ENCODE peak calls at places on chromosome 19, in five cellular contexts. A, Q, N, B and R are unnamed samples.

GRCh38 chr19:56252699-56253422 is 19.7 kb upstream of the EDDM13 start:
- DNase-seq in Q (peak; percentile 79), N (peak; percentile 86), A (peak; percentile 91), B (peak; percentile 25), R (peak; percentile 90)

GRCh38 chr19:38655148-38655824 is 7.8 kb downstream of the ACTN4 start:
- DNase-seq in A (no peak), B (no peak), Q (no peak), N (no peak), R (no peak)

GRCh38 chr19:46648070-46648960 is 12.3 kb upstream of the GNG8 start:
- DNase-seq in B (no peak), A (no peak), Q (no peak), N (no peak), R (no peak)

GRCh38 chr19:38875656-38876345 is 2.3 kb downstream of the RINL start:
- DNase-seq in B (no peak), A (no peak), N (no peak), Q (no peak), R (no peak)

GRCh38 chr19:53864308-53864836 is 3.3 kb upstream of the MYADM start:
- DNase-seq in B (no peak), A (no peak), N (peak; percentile 62), Q (no peak), R (no peak)

GRCh38 chr19:33241530-33242101 is 16.0 kb upstream of the SLC7A10 start:
- DNase-seq in Q (peak; percentile 80), B (no peak), A (no peak), N (peak; percentile 49), R (no peak)

GRCh38 chr19:4524808-4525562 is 6.7 kb upstream of the PLIN4 start:
- DNase-seq in Q (peak; percentile 72), B (peak; percentile 28), A (peak; percentile 71), N (peak; percentile 66), R (peak; percentile 82)

GRCh38 chr19:19417618-19418270 is 12.3 kb downstream of the GATAD2A start:
- DNase-seq in B (no peak), Q (no peak), N (no peak), A (peak; percentile 74), R (no peak)

GRCh38 chr19:8484331-8484894 is 18.0 kb downstream of the PRAM1 start:
- DNase-seq in B (peak; percentile 40), A (peak; percentile 75), Q (peak; percentile 39), N (no peak), R (no peak)

GRCh38 chr19:38099966-38100365 is 124.1 kb downstream of the DPF1 start:
- DNase-seq in B (no peak), A (no peak), N (no peak), Q (no peak), R (no peak)

GRCh38 chr19:16036397-16036925 is 39.8 kb upstream of the TPM4 start:
- DNase-seq in Q (no peak), A (no peak), B (no peak), N (no peak), R (no peak)

GRCh38 chr19:45766919-45767346 is 2.1 kb downstream of the SIX5 start:
- DNase-seq in N (no peak), B (no peak), Q (no peak), A (peak; percentile 74), R (no peak)

GRCh38 chr19:8158411-8159074 is 9.2 kb upstream of the FBN3 start:
- DNase-seq in N (peak; percentile 75), A (peak; percentile 70), B (no peak), Q (no peak), R (peak; percentile 71)

GRCh38 chr19:53903055-53903680 is 5.9 kb upstream of the CACNG7 start:
- DNase-seq in Q (no peak), B (no peak), N (peak; percentile 45), A (no peak), R (peak; percentile 65)

GRCh38 chr19:49453757-49454248 is 778 bp downstream of the ALDH16A1 start:
- DNase-seq in N (no peak), A (no peak), B (no peak), Q (no peak), R (no peak)

GRCh38 chr19:31260171-31260933 is 88.9 kb downstream of the TSHZ3 start:
- DNase-seq in B (no peak), N (no peak), Q (no peak), A (peak; percentile 30), R (no peak)

GRCh38 chr19:40827386-40828247 is 22.6 kb downstream of the CYP2A6 start:
- DNase-seq in Q (no peak), N (no peak), B (no peak), A (peak; percentile 44), R (no peak)

GRCh38 chr19:38964738-38965137 is 10.8 kb downstream of the FBXO17 start:
- DNase-seq in A (no peak), B (no peak), N (no peak), Q (no peak), R (no peak)

GRCh38 chr19:55635856-55636440 is 4.9 kb upstream of the ZNF580 start:
- DNase-seq in B (no peak), Q (no peak), A (no peak), N (no peak), R (no peak)

GRCh38 chr19:8552810-8553209 is 24.4 kb downstream of the MYO1F start:
- DNase-seq in B (no peak), A (no peak), N (no peak), Q (no peak), R (peak; percentile 44)

GRCh38 chr19:40683437-40683836 is 7.0 kb downstream of the NUMBL start:
- DNase-seq in B (no peak), N (no peak), A (no peak), Q (no peak), R (no peak)

GRCh38 chr19:46386151-46386550 is 27.2 kb downstream of the CCDC8 start:
- DNase-seq in N (no peak), B (no peak), A (no peak), Q (no peak), R (no peak)

GRCh38 chr19:38949580-38950367 is 19.0 kb downstream of the MRPS12 start:
- DNase-seq in B (peak; percentile 57), Q (peak; percentile 82), A (peak; percentile 94), N (peak; percentile 93), R (no peak)

GRCh38 chr19:37997911-37998344 is 90.9 kb downstream of the SIPA1L3 start:
- DNase-seq in Q (no peak), A (no peak), B (no peak), N (peak; percentile 29), R (peak; percentile 61)

GRCh38 chr19:9645466-9645865 is 24.4 kb upstream of the ZNF561 start:
- DNase-seq in B (no peak), Q (no peak), N (no peak), A (no peak), R (no peak)

GRCh38 chr19:31586282-31586681 is 237.0 kb upstream of the TSHZ3 start:
- DNase-seq in N (no peak), Q (no peak), B (no peak), A (no peak), R (no peak)

GRCh38 chr19:57903298-57904174 is 12.9 kb downstream of the ZNF417 start:
- DNase-seq in N (no peak), B (no peak), A (no peak), Q (peak; percentile 58), R (peak; percentile 19)

GRCh38 chr19:33220115-33220514 is 5.5 kb downstream of the SLC7A10 start:
- DNase-seq in N (no peak), B (no peak), A (no peak), Q (no peak), R (no peak)

GRCh38 chr19:29372461-29372860 is 153.3 kb upstream of the VSTM2B start:
- DNase-seq in N (no peak), B (no peak), A (peak; percentile 11), Q (no peak), R (no peak)

GRCh38 chr19:6071103-6071485 is 39.2 kb downstream of the RFX2 start:
- DNase-seq in A (peak; percentile 21), N (no peak), Q (no peak), B (no peak), R (no peak)

GRCh38 chr19:29807178-29807577 is 4.6 kb upstream of the CCNE1 start:
- DNase-seq in N (no peak), Q (no peak), A (no peak), B (no peak), R (no peak)

DNA sequence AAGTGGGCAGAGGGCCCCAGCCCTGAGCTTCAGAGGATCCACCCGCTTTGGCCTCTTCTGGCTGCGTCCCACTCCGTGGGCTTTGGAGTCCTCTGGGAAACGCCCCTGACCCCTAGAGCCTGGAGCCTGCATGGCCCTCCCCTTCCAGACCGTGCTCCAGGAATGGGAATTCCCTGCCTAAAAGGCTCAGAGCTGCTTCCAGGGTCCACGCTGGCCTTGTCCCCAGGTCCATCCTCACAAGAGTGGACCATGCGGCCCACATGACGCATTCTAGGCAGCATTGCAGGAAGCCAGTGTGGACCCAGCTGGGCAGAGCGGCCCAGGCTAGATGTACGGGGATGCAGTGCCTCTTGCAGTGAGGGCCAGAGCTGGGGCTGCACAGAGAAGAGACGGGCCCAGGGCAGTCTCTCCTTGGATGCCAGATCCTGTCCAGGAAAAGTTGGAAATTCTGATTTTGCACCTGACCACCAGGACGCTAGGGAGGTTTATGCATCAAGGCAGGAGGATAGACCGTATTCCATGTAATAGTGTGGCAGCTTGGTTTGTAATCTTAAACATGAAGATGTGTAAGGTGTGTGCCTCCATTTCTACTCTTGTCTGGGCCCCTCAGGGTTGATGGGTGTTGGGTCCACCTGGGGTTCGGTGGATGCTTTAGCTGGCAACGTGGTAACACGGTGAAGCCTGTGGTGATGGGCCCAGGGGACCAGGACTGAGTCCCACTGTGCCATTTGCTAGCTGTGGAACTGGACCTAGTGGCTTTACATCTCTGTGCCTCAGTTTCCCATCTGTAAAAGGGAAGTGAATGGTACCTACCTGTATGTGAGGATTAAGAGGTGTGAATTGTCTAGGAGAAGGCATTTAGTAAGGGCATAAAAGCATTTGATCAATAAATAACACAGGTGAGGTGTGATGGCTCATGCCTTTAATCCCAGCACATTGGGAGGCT is 14.8 kb upstream of the FXYD3 start:
- DNase-seq in Q (no peak), B (no peak), N (no peak), A (no peak), R (no peak)
- TF ChIP-seq POLR2A in Q (no peak), B (no peak), N (no peak), A (no peak), R (no peak)

GRCh38 chr19:23410155-23410554 is 14.9 kb upstream of the ZNF91 start:
- DNase-seq in B (no peak), Q (no peak), A (no peak), N (no peak), R (no peak)
- TF ChIP-seq POLR2A in B (no peak), Q (no peak), A (no peak), N (no peak), R (no peak)

GRCh38 chr19:13057744-13058143 is 44.9 kb downstream of the LYL1 start:
- DNase-seq in B (no peak), N (no peak), A (no peak), Q (no peak), R (no peak)
- TF ChIP-seq POLR2A in B (no peak), N (no peak), A (no peak), Q (no peak), R (no peak)

GRCh38 chr19:17070912-17071311 is 4.3 kb downstream of the HAUS8 start:
- DNase-seq in B (no peak), Q (no peak), N (no peak), A (no peak), R (no peak)

GRCh38 chr19:17073869-17074627 is 1.2 kb downstream of the HAUS8 start:
- DNase-seq in N (no peak), Q (no peak), A (no peak), B (no peak), R (no peak)

GRCh38 chr19:17069249-17069648 is 6.0 kb downstream of the HAUS8 start:
- DNase-seq in Q (no peak), A (no peak), N (no peak), B (no peak), R (no peak)

GRCh38 chr19:17074628-17075034 is 621 bp downstream of the HAUS8 start:
- DNase-seq in B (no peak), Q (no peak), A (no peak), N (no peak), R (no peak)

GRCh38 chr19:17070421-17070820 is 4.8 kb downstream of the HAUS8 start:
- DNase-seq in Q (no peak), N (no peak), B (no peak), A (no peak), R (no peak)
- TF ChIP-seq POLR2A in Q (no peak), N (no peak), B (no peak), A (no peak), R (no peak)